ENCODE peak calls at places on chromosomes 13 and 19, in nine cellular contexts. One of them, this sample, is unnamed.

GRCh38 chr19:2693492-2693891 is 9.0 kb downstream of the GNG7 start:
- DNase-seq in HFFc6: no peak
- DNase-seq in fibroblast of pulmonary artery: no peak
- DNase-seq in retinal pigment epithelial cell: no peak
- DNase-seq in Panc1: no peak
- DNase-seq in prostate gland: no peak
- DNase-seq in mesothelial cell of epicardium: no peak
- DNase-seq in fibroblast of the aortic adventitia: no peak
- DNase-seq in psoas muscle: no peak
- DNase-seq in this sample: no peak

GRCh38 chr19:12112238-12112637 is 27.9 kb downstream of the ZNF20 start:
- DNase-seq in HFFc6: no peak
- DNase-seq in fibroblast of pulmonary artery: no peak
- DNase-seq in retinal pigment epithelial cell: no peak
- DNase-seq in Panc1: no peak
- DNase-seq in prostate gland: no peak
- DNase-seq in mesothelial cell of epicardium: no peak
- DNase-seq in fibroblast of the aortic adventitia: no peak
- DNase-seq in psoas muscle: no peak
- DNase-seq in this sample: no peak

GRCh38 chr19:7673995-7674667 is 2.8 kb upstream of the MCEMP1 start:
- DNase-seq in HFFc6: peak; percentile 41
- DNase-seq in fibroblast of pulmonary artery: peak; percentile 55
- DNase-seq in retinal pigment epithelial cell: no peak
- DNase-seq in Panc1: no peak
- DNase-seq in prostate gland: no peak
- DNase-seq in mesothelial cell of epicardium: no peak
- DNase-seq in fibroblast of the aortic adventitia: peak; percentile 66
- DNase-seq in psoas muscle: peak; percentile 75
- DNase-seq in this sample: peak; percentile 39

GRCh38 chr13:60213236-60213746 is 49.6 kb upstream of the DIAPH3 start:
- DNase-seq in HFFc6: no peak
- DNase-seq in fibroblast of pulmonary artery: no peak
- DNase-seq in retinal pigment epithelial cell: no peak
- DNase-seq in Panc1: no peak
- DNase-seq in prostate gland: no peak
- DNase-seq in mesothelial cell of epicardium: no peak
- DNase-seq in fibroblast of the aortic adventitia: no peak
- DNase-seq in psoas muscle: no peak
- DNase-seq in this sample: no peak

GRCh38 chr13:67235265-67235664 is 5.1 kb upstream of the PCDH9 start:
- DNase-seq in HFFc6: no peak
- DNase-seq in fibroblast of pulmonary artery: no peak
- DNase-seq in retinal pigment epithelial cell: no peak
- DNase-seq in Panc1: no peak
- DNase-seq in prostate gland: no peak
- DNase-seq in mesothelial cell of epicardium: no peak
- DNase-seq in fibroblast of the aortic adventitia: no peak
- DNase-seq in psoas muscle: no peak
- DNase-seq in this sample: no peak

GRCh38 chr19:54952591-54953344 is 5.4 kb upstream of the NLRP7 start:
- DNase-seq in HFFc6: no peak
- DNase-seq in fibroblast of pulmonary artery: no peak
- DNase-seq in retinal pigment epithelial cell: no peak
- DNase-seq in Panc1: no peak
- DNase-seq in prostate gland: no peak
- DNase-seq in mesothelial cell of epicardium: no peak
- DNase-seq in fibroblast of the aortic adventitia: no peak
- DNase-seq in psoas muscle: no peak
- DNase-seq in this sample: no peak

GRCh38 chr13:59274958-59275727 is 888.6 kb downstream of the DIAPH3 start:
- DNase-seq in HFFc6: no peak
- DNase-seq in fibroblast of pulmonary artery: no peak
- DNase-seq in retinal pigment epithelial cell: no peak
- DNase-seq in Panc1: no peak
- DNase-seq in prostate gland: no peak
- DNase-seq in mesothelial cell of epicardium: no peak
- DNase-seq in fibroblast of the aortic adventitia: no peak
- DNase-seq in psoas muscle: no peak
- DNase-seq in this sample: no peak

GRCh38 chr13:45518525-45519235 is 53.9 kb downstream of the COG3 start:
- DNase-seq in HFFc6: peak; percentile 75
- DNase-seq in fibroblast of pulmonary artery: peak; percentile 57
- DNase-seq in retinal pigment epithelial cell: no peak
- DNase-seq in Panc1: no peak
- DNase-seq in prostate gland: no peak
- DNase-seq in mesothelial cell of epicardium: no peak
- DNase-seq in fibroblast of the aortic adventitia: peak; percentile 48
- DNase-seq in psoas muscle: no peak
- DNase-seq in this sample: no peak

GRCh38 chr13:113146750-113147149 is 11.7 kb upstream of the PROZ start:
- DNase-seq in HFFc6: no peak
- DNase-seq in fibroblast of pulmonary artery: no peak
- DNase-seq in retinal pigment epithelial cell: no peak
- DNase-seq in Panc1: no peak
- DNase-seq in prostate gland: no peak
- DNase-seq in mesothelial cell of epicardium: no peak
- DNase-seq in fibroblast of the aortic adventitia: no peak
- DNase-seq in psoas muscle: no peak
- DNase-seq in this sample: no peak

GRCh38 chr19:18233224-18233825 is 7.1 kb upstream of the PDE4C start:
- DNase-seq in HFFc6: no peak
- DNase-seq in fibroblast of pulmonary artery: peak; percentile 54
- DNase-seq in retinal pigment epithelial cell: no peak
- DNase-seq in Panc1: no peak
- DNase-seq in prostate gland: no peak
- DNase-seq in mesothelial cell of epicardium: peak; percentile 87
- DNase-seq in fibroblast of the aortic adventitia: peak; percentile 53
- DNase-seq in psoas muscle: peak; percentile 66
- DNase-seq in this sample: peak; percentile 96

GRCh38 chr13:28492527-28493367 is 2.2 kb downstream of the FLT1 start:
- DNase-seq in HFFc6: peak; percentile 55
- DNase-seq in fibroblast of pulmonary artery: no peak
- DNase-seq in retinal pigment epithelial cell: no peak
- DNase-seq in Panc1: no peak
- DNase-seq in prostate gland: no peak
- DNase-seq in mesothelial cell of epicardium: no peak
- DNase-seq in fibroblast of the aortic adventitia: no peak
- DNase-seq in psoas muscle: no peak
- DNase-seq in this sample: no peak

GRCh38 chr13:87259479-87260083 is 411.6 kb upstream of the SLITRK5 start:
- DNase-seq in HFFc6: no peak
- DNase-seq in fibroblast of pulmonary artery: no peak
- DNase-seq in retinal pigment epithelial cell: no peak
- DNase-seq in Panc1: no peak
- DNase-seq in prostate gland: no peak
- DNase-seq in mesothelial cell of epicardium: no peak
- DNase-seq in fibroblast of the aortic adventitia: no peak
- DNase-seq in psoas muscle: no peak
- DNase-seq in this sample: peak; percentile 41

GRCh38 chr13:73056054-73056962 is 2.5 kb upstream of the KLF5 start:
- DNase-seq in HFFc6: peak; percentile 80
- DNase-seq in fibroblast of pulmonary artery: peak; percentile 88
- DNase-seq in retinal pigment epithelial cell: peak; percentile 98
- DNase-seq in Panc1: no peak
- DNase-seq in prostate gland: no peak
- DNase-seq in mesothelial cell of epicardium: no peak
- DNase-seq in fibroblast of the aortic adventitia: peak; percentile 54
- DNase-seq in psoas muscle: no peak
- DNase-seq in this sample: no peak

GRCh38 chr19:3978145-3978544 is 7.1 kb downstream of the EEF2 start:
- DNase-seq in HFFc6: no peak
- DNase-seq in fibroblast of pulmonary artery: no peak
- DNase-seq in retinal pigment epithelial cell: no peak
- DNase-seq in Panc1: no peak
- DNase-seq in prostate gland: no peak
- DNase-seq in mesothelial cell of epicardium: no peak
- DNase-seq in fibroblast of the aortic adventitia: no peak
- DNase-seq in psoas muscle: no peak
- DNase-seq in this sample: no peak

GRCh38 chr19:1183543-1184172 is 9.6 kb upstream of the SBNO2 start:
- DNase-seq in HFFc6: peak; percentile 30
- DNase-seq in fibroblast of pulmonary artery: no peak
- DNase-seq in retinal pigment epithelial cell: no peak
- DNase-seq in Panc1: no peak
- DNase-seq in prostate gland: no peak
- DNase-seq in mesothelial cell of epicardium: no peak
- DNase-seq in fibroblast of the aortic adventitia: no peak
- DNase-seq in psoas muscle: peak; percentile 46
- DNase-seq in this sample: no peak

DNA sequence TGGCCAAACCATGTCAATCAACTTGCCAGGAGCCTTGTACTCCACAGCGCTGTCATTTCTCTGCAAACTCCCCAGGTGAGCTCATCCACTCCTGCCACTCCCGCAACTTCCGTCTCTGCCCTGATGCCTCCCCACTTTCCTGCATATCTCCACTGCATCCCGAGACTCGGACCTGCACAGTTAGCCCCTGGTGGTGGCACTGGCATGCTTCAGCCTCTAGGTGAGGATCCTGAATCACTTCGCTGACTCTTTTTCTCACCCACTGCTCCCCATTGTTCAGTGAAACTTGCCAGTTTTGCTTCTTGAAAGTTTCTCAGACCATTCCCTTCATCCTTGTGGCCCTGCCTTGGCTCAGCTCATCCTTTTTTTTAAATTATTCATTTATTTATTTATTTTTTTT is 3.4 kb upstream of the CTU1 start:
- DNase-seq in HFFc6: no peak
- DNase-seq in fibroblast of pulmonary artery: peak; percentile 11
- DNase-seq in retinal pigment epithelial cell: no peak
- DNase-seq in Panc1: no peak
- DNase-seq in prostate gland: no peak
- DNase-seq in mesothelial cell of epicardium: no peak
- DNase-seq in fibroblast of the aortic adventitia: no peak
- DNase-seq in psoas muscle: no peak
- DNase-seq in this sample: peak; percentile 23
- TF ChIP-seq CTCF in HFFc6: peak; percentile 57
- TF ChIP-seq CTCF in fibroblast of pulmonary artery: peak; percentile 42
- TF ChIP-seq CTCF in retinal pigment epithelial cell: peak; percentile 41
- TF ChIP-seq CTCF in Panc1: no peak
- TF ChIP-seq CTCF in prostate gland: no peak
- TF ChIP-seq CTCF in mesothelial cell of epicardium: no peak
- TF ChIP-seq CTCF in fibroblast of the aortic adventitia: no peak
- TF ChIP-seq CTCF in psoas muscle: no peak
- TF ChIP-seq CTCF in this sample: peak; percentile 13

GRCh38 chr13:63120883-63121282 is 1705.2 kb upstream of the PCDH20 start:
- DNase-seq in HFFc6: no peak
- DNase-seq in fibroblast of pulmonary artery: no peak
- DNase-seq in retinal pigment epithelial cell: no peak
- DNase-seq in Panc1: no peak
- DNase-seq in prostate gland: no peak
- DNase-seq in mesothelial cell of epicardium: no peak
- DNase-seq in fibroblast of the aortic adventitia: no peak
- DNase-seq in psoas muscle: no peak
- DNase-seq in this sample: no peak

DNA sequence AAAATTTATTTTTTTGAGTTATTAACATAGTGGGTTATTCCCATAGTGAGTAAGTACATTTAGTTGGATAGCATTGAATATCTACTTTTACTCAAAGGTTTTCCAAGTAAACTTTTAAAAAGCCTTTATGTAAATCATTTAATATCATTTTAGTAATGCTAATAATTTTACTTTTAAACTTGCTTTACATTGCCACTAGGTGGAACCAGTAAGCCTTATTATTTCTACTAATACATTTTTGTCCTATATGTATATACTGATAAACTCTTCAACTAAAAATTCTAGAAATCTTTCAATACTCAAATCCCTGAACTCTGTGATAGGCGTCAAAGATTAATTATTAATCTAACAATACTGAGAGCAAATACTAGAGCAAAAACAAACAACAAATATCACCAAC is 1709.2 kb upstream of the PCDH20 start:
- DNase-seq in HFFc6: peak; percentile 2
- DNase-seq in fibroblast of pulmonary artery: peak; percentile 63
- DNase-seq in retinal pigment epithelial cell: no peak
- DNase-seq in Panc1: no peak
- DNase-seq in prostate gland: no peak
- DNase-seq in mesothelial cell of epicardium: no peak
- DNase-seq in fibroblast of the aortic adventitia: peak; percentile 38
- DNase-seq in psoas muscle: no peak
- DNase-seq in this sample: no peak
- TF ChIP-seq CTCF in HFFc6: peak; percentile 74
- TF ChIP-seq CTCF in fibroblast of pulmonary artery: peak; percentile 37
- TF ChIP-seq CTCF in retinal pigment epithelial cell: peak; percentile 21
- TF ChIP-seq CTCF in Panc1: no peak
- TF ChIP-seq CTCF in prostate gland: no peak
- TF ChIP-seq CTCF in mesothelial cell of epicardium: peak; percentile 86
- TF ChIP-seq CTCF in fibroblast of the aortic adventitia: no peak
- TF ChIP-seq CTCF in psoas muscle: peak; percentile 12
- TF ChIP-seq CTCF in this sample: peak; percentile 49

DNA sequence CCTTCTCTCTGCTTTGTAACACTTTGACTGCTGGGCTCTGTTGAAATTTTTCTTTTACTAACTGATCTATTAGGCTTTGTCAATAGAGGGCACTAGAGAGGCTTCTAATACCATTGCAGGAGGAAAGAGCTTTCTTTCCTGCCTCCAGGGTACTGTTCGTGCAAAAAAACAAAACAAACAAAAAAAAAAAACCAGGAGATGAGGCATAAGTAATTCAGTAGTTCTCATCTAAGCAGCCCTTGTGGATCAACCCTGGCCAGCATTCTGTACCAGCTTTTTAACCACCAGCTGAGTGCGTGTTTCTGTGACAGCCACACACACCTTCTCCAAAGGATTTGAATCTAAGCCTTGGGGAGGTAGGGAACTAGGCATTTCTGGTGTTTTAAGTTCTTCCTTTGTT is 1707.6 kb upstream of the SLC10A2 start:
- DNase-seq in HFFc6: peak; percentile 3
- DNase-seq in fibroblast of pulmonary artery: peak; percentile 70
- DNase-seq in retinal pigment epithelial cell: no peak
- DNase-seq in Panc1: no peak
- DNase-seq in prostate gland: no peak
- DNase-seq in mesothelial cell of epicardium: no peak
- DNase-seq in fibroblast of the aortic adventitia: peak; percentile 10
- DNase-seq in psoas muscle: no peak
- DNase-seq in this sample: no peak
- TF ChIP-seq CTCF in HFFc6: peak; percentile 70
- TF ChIP-seq CTCF in fibroblast of pulmonary artery: peak; percentile 80
- TF ChIP-seq CTCF in retinal pigment epithelial cell: peak; percentile 79
- TF ChIP-seq CTCF in Panc1: peak; percentile 47
- TF ChIP-seq CTCF in prostate gland: no peak
- TF ChIP-seq CTCF in mesothelial cell of epicardium: no peak
- TF ChIP-seq CTCF in fibroblast of the aortic adventitia: peak; percentile 32
- TF ChIP-seq CTCF in psoas muscle: peak; percentile 36
- TF ChIP-seq CTCF in this sample: peak; percentile 64

DNA sequence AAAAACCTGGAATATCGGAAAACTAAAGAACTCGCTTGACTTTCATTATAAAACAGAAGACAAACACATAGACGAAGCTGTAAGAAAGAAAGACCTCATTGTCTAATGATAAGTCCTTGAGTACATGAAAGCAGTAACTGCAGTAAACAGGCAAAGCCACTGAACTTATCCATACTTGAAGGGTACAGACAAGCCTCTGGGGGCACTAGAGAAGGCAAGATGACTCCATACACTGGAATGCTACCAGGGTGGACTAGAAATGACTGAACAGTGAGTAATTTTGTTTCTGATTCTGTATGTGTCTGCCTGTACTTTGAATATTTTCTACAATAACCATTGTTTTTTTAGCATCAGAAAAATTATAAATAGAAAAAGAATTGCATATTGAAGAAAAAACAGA is 507.9 kb downstream of the UQCRFS1 start:
- DNase-seq in HFFc6: peak; percentile 83
- DNase-seq in fibroblast of pulmonary artery: peak; percentile 80
- DNase-seq in retinal pigment epithelial cell: peak; percentile 79
- DNase-seq in Panc1: peak; percentile 27
- DNase-seq in prostate gland: no peak
- DNase-seq in mesothelial cell of epicardium: no peak
- DNase-seq in fibroblast of the aortic adventitia: peak; percentile 90
- DNase-seq in psoas muscle: no peak
- DNase-seq in this sample: no peak
- TF ChIP-seq CTCF in HFFc6: peak; percentile 66
- TF ChIP-seq CTCF in fibroblast of pulmonary artery: peak; percentile 50
- TF ChIP-seq CTCF in retinal pigment epithelial cell: peak; percentile 59
- TF ChIP-seq CTCF in Panc1: peak; percentile 22
- TF ChIP-seq CTCF in prostate gland: no peak
- TF ChIP-seq CTCF in mesothelial cell of epicardium: no peak
- TF ChIP-seq CTCF in fibroblast of the aortic adventitia: peak; percentile 65
- TF ChIP-seq CTCF in psoas muscle: no peak
- TF ChIP-seq CTCF in this sample: peak; percentile 30